ENCODE peak calls at places on chromosomes 7 and 10, in nine cellular contexts. E is T-helper 17 cell; Z is gastroesophageal sphincter; S is WTC11; C is naive thymus-derived CD4-positive, alpha-beta T cell; B is left ventricle myocardium superior; R is stimulated activated naive CD8-positive, alpha-beta T cell treated with anti-CD3 and anti-CD28 coated beads, Interleukin-15, Interleukin-2, amounts not matched to agents 100 U/mL and 50 U/mL, for 24 hours; L is CD8-positive, alpha-beta T cell; P is activated B cell treated with CpG ODN at 0.5 μM for 24 hours. G is an unnamed sample.

GRCh38 chr7:44772867-44773266 is 23.6 kb upstream of the PPIA start:
- ATAC-seq in E (no peak), R (no peak), S (peak; percentile 65), Z (no peak), C (no peak), B (no peak), L (no peak), P (no peak), G (no peak)

GRCh38 chr7:146844405-146844804 is 727.8 kb downstream of the CNTNAP2 start:
- ATAC-seq in S (no peak), P (no peak), R (no peak), L (no peak), E (no peak), B (no peak), C (no peak), Z (no peak), G (no peak)

GRCh38 chr10:128487517-128487916 is 361.3 kb upstream of the MKI67 start:
- ATAC-seq in L (no peak), R (no peak), B (no peak), E (no peak), P (no peak), C (no peak), Z (no peak), S (no peak), G (no peak)

GRCh38 chr10:110498982-110499795 is 1.5 kb downstream of the DUSP5 start:
- ATAC-seq in S (peak; percentile 50), C (no peak), P (no peak), E (peak; percentile 15), L (no peak), Z (no peak), B (peak; percentile 4), R (peak; percentile 9), G (no peak)

GRCh38 chr10:50396491-50397311 is 145.4 kb upstream of the ASAH2 start:
- ATAC-seq in P (peak; percentile 90), S (no peak), L (peak; percentile 17), C (peak; percentile 38), R (peak; percentile 76), E (peak; percentile 49), Z (no peak), B (peak; percentile 38), G (peak; percentile 84)

GRCh38 chr10:110625951-110626855 is 17.9 kb upstream of the RBM20 start:
- ATAC-seq in S (no peak), C (no peak), R (no peak), P (no peak), E (no peak), L (no peak), B (no peak), Z (no peak), G (no peak)

GRCh38 chr10:62900829-62901571 is 84.8 kb upstream of the EGR2 start:
- ATAC-seq in S (no peak), E (no peak), C (no peak), B (no peak), L (no peak), Z (no peak), P (no peak), R (peak; percentile 36), G (no peak)

GRCh38 chr10:75297021-75297599 is 61.4 kb upstream of the COMTD1 start:
- ATAC-seq in Z (no peak), R (no peak), E (no peak), C (no peak), P (no peak), B (no peak), S (no peak), L (no peak), G (no peak)

GRCh38 chr10:103276941-103277712 is at the start of gene INA:
- ATAC-seq in E (peak; percentile 14), Z (no peak), L (no peak), S (peak; percentile 52), B (no peak), P (peak; percentile 57), C (no peak), R (peak; percentile 60), G (peak; percentile 51)

G was measured in stimulated activated memory B cell treated with anti-CD40 and anti-IgM and Interleukin-4, amounts not matched to agents 10 μg/mL and 1 μg/mL and 100 μg/mL, for 72 hours.